ENCODE peak calls at places on chromosome 4, in five cellular contexts. J is activated CD8-positive, alpha-beta memory T cell treated with anti-CD3 and anti-CD28 coated beads for 24 hours; K is activated T-cell treated with anti-CD3 and anti-CD28 coated beads for 1 hour; W is mucosa of gallbladder; U is A549. X is an unnamed sample.

GRCh38 chr4:87527446-87528240 is 1.5 kb downstream of the SPARCL1 start:
- DNase-seq in J (no peak), K (no peak), W (peak), U (no peak), X (no peak)

GRCh38 chr4:138439143-138439581 is 197.0 kb upstream of the SLC7A11 start:
- DNase-seq in J (no peak), K (no peak), W (no peak), U (no peak), X (no peak)

GRCh38 chr4:106507440-106507839 is 138.9 kb upstream of the GIMD1 start:
- DNase-seq in J (no peak), K (no peak), W (no peak), U (no peak), X (no peak)

GRCh38 chr4:15410750-15411149 is 17.1 kb upstream of the C1QTNF7 start:
- DNase-seq in J (no peak), K (no peak), W (no peak), U (no peak), X (no peak)

GRCh38 chr4:21888195-21888976 is 60.2 kb downstream of the KCNIP4 start:
- DNase-seq in J (no peak), K (no peak), W (no peak), U (peak), X (no peak)

GRCh38 chr4:139560396-139561084 is 4.5 kb upstream of the SETD7 start:
- DNase-seq in J (no peak), K (no peak), W (no peak), U (no peak), X (no peak)

GRCh38 chr4:39846135-39846534 is 131.6 kb downstream of the PDS5A start:
- DNase-seq in J (no peak), K (no peak), W (no peak), U (peak), X (no peak)

GRCh38 chr4:32106767-32107166 is 1386.6 kb downstream of the PCDH7 start:
- DNase-seq in J (no peak), K (no peak), W (no peak), U (no peak), X (no peak)

GRCh38 chr4:103400405-103400804 is 202.3 kb upstream of the CENPE start:
- DNase-seq in J (no peak), K (no peak), W (no peak), U (no peak), X (no peak)

GRCh38 chr4:168335621-168336020 is 17.1 kb upstream of the DDX60 start:
- DNase-seq in J (no peak), K (no peak), W (no peak), U (no peak), X (no peak)

GRCh38 chr4:104743141-104743748 is 248.6 kb upstream of the CXXC4 start:
- DNase-seq in J (no peak), K (no peak), W (no peak), U (no peak), X (no peak)

GRCh38 chr4:10108818-10109783 is 7.5 kb downstream of the WDR1 start:
- DNase-seq in J (peak), K (no peak), W (no peak), U (no peak), X (no peak)